ENCODE peak calls at places on chromosomes 16 and 17, in seven cellular contexts. R is CD8-positive, alpha-beta T cell; B is heart right ventricle; S is MM.1S; I is spleen; M is lung; E is left ventricle myocardium inferior. P is an unnamed sample. For H3K9me3, the result is how much of the 10 kb centered on the place peaks cover.

GRCh38 chr17:32755045-32755805 is 121.7 kb downstream of the MYO1D start:
- DNase-seq in S (peak), B (no peak), R (no peak), M (no peak), I (no peak), E (no peak), P (peak)

GRCh38 chr16:80989801-80990200 is 16.9 kb downstream of the CMC2 start:
- DNase-seq in I (no peak), B (no peak), R (no peak), S (no peak), E (no peak), M (no peak), P (no peak)

GRCh38 chr16:50719401-50720337 is 22.2 kb upstream of the CYLD start:
- DNase-seq in M (no peak), R (peak), E (no peak), B (no peak), S (no peak), I (no peak), P (no peak)

GRCh38 chr16:79393121-79393520 is 207.4 kb downstream of the MAF start:
- DNase-seq in S (no peak), E (no peak), I (no peak), R (no peak), M (no peak), B (no peak), P (peak)

GRCh38 chr17:78950870-78951269 is 25.7 kb upstream of the TIMP2 start:
- DNase-seq in E (no peak), R (no peak), M (no peak), B (no peak), I (no peak), S (no peak), P (no peak)

GRCh38 chr17:78974635-78975591 is 4.8 kb downstream of the LGALS3BP start:
- DNase-seq in S (no peak), I (no peak), B (peak), E (peak), R (no peak), M (peak), P (no peak)

GRCh38 chr17:6910987-6911603 is 79.6 kb upstream of the TEKT1 start:
- DNase-seq in R (no peak), E (no peak), M (no peak), I (no peak), B (no peak), S (peak), P (peak)

GRCh38 chr16:85522842-85523601 is 90.1 kb upstream of the GSE1 start:
- DNase-seq in M (no peak), E (no peak), B (peak), I (no peak), R (no peak), S (no peak), P (no peak)

GRCh38 chr17:56320443-56320842 is 167.2 kb downstream of the ANKFN1 start:
- DNase-seq in B (no peak), M (no peak), S (no peak), I (no peak), E (no peak), R (no peak), P (peak)

GRCh38 chr16:84751947-84752346 is 52.1 kb downstream of the USP10 start:
- DNase-seq in R (no peak), E (no peak), I (no peak), S (peak), B (no peak), M (no peak), P (no peak)

GRCh38 chr16:85235988-85236831 is 123.9 kb upstream of the CIBAR2 start:
- DNase-seq in I (no peak), S (no peak), B (no peak), E (peak), M (no peak), R (no peak), P (no peak)

DNA sequence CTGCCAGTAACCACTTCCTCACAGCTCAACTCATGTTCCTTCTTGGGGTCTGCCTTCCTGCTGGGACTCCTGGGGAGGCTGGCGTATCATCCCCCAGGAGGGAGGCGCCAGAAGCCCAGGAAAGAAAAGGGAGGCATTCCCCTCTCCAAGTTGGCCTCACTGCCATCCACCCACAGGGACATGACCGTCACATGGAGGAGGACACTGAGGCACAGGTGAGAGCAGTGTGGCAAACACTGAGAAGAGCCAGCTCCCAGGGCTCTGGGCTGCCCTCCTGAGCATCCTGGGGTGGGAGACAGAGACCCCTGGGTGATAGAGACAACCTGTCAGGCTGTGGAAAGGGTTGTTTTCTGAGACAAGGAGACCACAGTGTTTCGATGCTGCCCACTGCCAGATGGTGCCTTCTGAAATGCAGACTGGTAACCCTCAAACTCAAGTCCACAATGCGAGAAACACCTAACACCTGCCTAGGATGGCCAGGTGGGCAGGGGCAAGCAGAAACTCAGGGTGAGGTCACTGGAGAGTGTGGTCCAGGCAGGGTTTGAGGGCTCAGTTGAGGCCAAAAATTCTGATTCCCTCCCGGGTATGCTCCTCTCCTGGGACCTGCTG is 1722.1 kb downstream of the TP53TG3F start:
- DNase-seq in S (no peak), R (no peak), B (no peak), I (no peak), M (no peak), E (no peak), P (no peak)
- H3K9me3 ChIP-seq in S (under half), R (under half), B (under half), I (under half), M (under half), E (under half), P (under half)

GRCh38 chr16:1947369-1947670 is 4.3 kb upstream of the MSRB1 start:
- DNase-seq in S (no peak), B (no peak), M (no peak), E (no peak), R (no peak), I (no peak), P (no peak)

GRCh38 chr16:1945559-1946391 is 2.8 kb upstream of the MSRB1 start:
- DNase-seq in R (no peak), M (no peak), E (no peak), B (no peak), S (no peak), I (peak), P (no peak)

GRCh38 chr16:1944612-1945199 is 1.7 kb upstream of the MSRB1 start:
- DNase-seq in B (no peak), R (no peak), S (no peak), I (peak), M (no peak), E (no peak), P (no peak)

GRCh38 chr16:1949507-1949906 is 5.0 kb downstream of the RPL3L start:
- DNase-seq in R (no peak), E (no peak), B (no peak), S (no peak), M (no peak), I (no peak), P (no peak)

DNA sequence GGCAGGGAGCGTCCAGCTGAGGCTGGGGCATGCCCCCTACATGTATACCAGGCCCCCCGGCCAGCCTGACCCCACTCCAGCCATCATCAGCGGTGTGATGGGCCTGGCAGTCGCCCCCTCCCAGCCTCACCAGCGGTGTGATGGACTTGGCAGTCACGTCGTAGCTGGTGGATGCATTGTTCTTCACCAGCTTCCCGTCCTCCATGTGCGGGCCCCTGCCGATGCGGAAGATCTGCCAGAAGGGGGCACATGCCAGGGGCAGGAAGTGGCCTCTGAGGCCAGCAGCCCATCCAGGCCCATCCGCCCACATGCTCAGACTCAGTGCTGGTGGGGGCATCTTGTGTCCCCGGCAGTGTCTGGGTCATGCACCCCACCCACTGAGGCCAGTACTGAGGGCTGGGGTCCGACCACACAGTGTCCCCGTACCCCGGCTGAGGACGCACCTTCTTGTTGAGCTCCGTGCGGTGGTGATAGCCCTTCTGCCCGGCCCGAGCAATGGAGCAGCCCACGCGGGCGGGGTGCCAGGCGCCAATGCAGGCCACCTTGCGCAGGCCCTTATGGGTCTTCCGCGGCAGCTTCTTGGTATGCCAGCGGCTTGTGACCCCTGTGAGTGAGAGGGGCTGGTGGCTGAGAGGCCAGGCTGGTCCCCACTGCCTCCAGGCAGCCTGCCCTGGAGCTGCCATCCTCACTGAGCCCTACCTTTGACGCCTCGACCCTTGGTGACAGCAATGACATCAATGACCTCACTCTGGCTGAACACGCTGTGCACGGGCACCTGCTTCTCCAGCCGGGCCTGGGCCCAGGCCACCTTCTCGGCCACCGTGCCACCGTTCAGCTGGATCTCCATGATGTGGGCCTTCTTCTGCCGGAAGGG is 3.7 kb upstream of the MSRB1 start:
- DNase-seq in S (no peak), E (no peak), B (no peak), I (peak), R (no peak), M (no peak), P (no peak)
- TF ChIP-seq CTCF in S (no peak), E (no peak), B (no peak), I (no peak), R (no peak), M (no peak), P (no peak)

GRCh38 chr16:52128407-52128806 is 418.5 kb downstream of the TOX3 start:
- DNase-seq in R (no peak), M (no peak), B (no peak), E (no peak), S (no peak), I (no peak), P (no peak)

GRCh38 chr16:52123842-52124241 is 423.1 kb downstream of the TOX3 start:
- DNase-seq in M (no peak), B (no peak), R (no peak), I (no peak), S (no peak), E (no peak), P (no peak)

GRCh38 chr16:52123063-52123839 is 423.7 kb downstream of the TOX3 start:
- DNase-seq in S (no peak), I (no peak), R (no peak), B (no peak), E (no peak), M (no peak), P (no peak)
- H3K27ac ChIP-seq in S (no peak), I (no peak), R (no peak), B (no peak), E (peak), M (no peak), P (no peak)

DNA sequence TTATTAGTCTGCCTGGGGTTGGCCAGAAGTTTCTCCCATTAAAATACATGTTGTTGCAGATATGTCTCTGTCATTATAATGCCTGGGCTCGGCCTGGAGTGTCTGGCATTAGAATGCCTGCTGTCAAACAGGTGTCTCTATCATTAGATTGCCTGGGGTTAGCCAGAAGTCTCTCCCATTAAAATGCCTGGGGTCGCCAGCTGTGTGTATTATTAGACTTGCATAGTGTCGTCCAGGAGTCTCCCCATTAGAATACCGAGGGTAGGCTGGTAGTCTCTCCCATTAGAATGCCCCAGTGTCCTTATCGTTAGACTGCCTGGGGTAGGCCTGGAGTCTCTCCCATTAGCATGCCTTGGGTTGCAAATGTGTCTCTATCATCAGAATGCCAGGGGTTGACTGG is 2270.8 kb downstream of the TP53TG3F start:
- DNase-seq in M (no peak), S (no peak), B (no peak), I (no peak), R (no peak), E (no peak), P (no peak)
- H3K9me3 ChIP-seq in M (under half), S (under half), B (under half), I (under half), R (under half), E (under half), P (under half)

GRCh38 chr17:81907219-81908145 is 3.7 kb downstream of the PCYT2 start:
- DNase-seq in B (no peak), S (no peak), I (no peak), R (no peak), M (no peak), E (no peak), P (no peak)
- TF ChIP-seq CTCF in B (no peak), S (peak), I (no peak), R (no peak), M (no peak), E (no peak), P (peak)

GRCh38 chr16:14004719-14005315 is 66.3 kb upstream of the MRTFB start:
- DNase-seq in I (no peak), B (no peak), R (no peak), E (no peak), S (no peak), M (no peak), P (no peak)
- H3K27ac ChIP-seq in I (no peak), B (peak), R (no peak), E (peak), S (no peak), M (peak), P (no peak)

GRCh38 chr17:40558651-40559015 is 6.6 kb downstream of the CCR7 start:
- DNase-seq in M (no peak), E (no peak), S (no peak), B (no peak), R (no peak), I (no peak), P (no peak)

GRCh38 chr17:40556198-40556661 is 9.0 kb downstream of the CCR7 start:
- DNase-seq in E (no peak), B (no peak), S (no peak), M (no peak), R (peak), I (no peak), P (no peak)

GRCh38 chr17:40556884-40557414 is 8.3 kb downstream of the CCR7 start:
- DNase-seq in I (peak), S (no peak), R (peak), B (no peak), E (peak), M (peak), P (no peak)

GRCh38 chr17:40558300-40558584 is 7.0 kb downstream of the CCR7 start:
- DNase-seq in E (no peak), M (no peak), S (no peak), B (no peak), I (no peak), R (no peak), P (no peak)

GRCh38 chr17:40557531-40558299 is 7.6 kb downstream of the CCR7 start:
- DNase-seq in S (no peak), I (peak), B (no peak), R (peak), E (no peak), M (no peak), P (no peak)
- H3K9me3 ChIP-seq in S (under half), I (under half), B (under half), R (under half), E (under half), M (under half), P (under half)

DNA sequence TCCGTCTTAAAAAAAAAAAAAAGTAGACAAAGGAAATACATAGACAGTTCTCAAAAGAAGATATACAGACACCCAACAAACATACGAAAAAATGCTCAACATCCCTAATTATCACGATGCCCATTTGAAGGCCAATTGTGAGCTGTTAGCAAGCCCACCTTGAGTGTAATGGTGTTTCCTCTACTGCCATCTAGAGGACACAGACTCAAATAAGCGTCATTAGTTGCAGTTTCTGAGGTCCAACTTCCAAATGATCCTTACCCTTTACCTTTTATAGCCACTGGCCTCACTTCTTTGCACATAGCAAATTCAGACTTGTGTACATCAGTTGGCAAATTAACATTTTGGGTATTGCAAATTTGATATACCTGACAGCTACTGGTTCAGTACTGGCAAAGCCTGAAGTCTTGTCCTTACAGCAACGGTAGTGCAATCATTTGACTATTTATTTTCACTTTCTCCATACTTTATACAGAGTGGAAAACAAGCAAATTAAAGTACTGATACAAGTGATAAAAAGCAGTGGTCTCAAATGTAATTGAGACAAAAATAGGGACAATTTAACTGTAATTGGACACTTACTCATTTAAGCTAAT is 536.3 kb upstream of the EEF2KMT start:
- DNase-seq in E (no peak), S (peak), I (no peak), B (no peak), R (no peak), M (no peak), P (peak)
- TF ChIP-seq CTCF in E (peak), S (peak), I (no peak), B (peak), R (no peak), M (no peak), P (peak)

GRCh38 chr16:67758966-67759365 is 39.9 kb upstream of the GFOD2 start:
- DNase-seq in B (no peak), M (no peak), E (no peak), I (no peak), S (no peak), R (no peak), P (no peak)

GRCh38 chr16:67761924-67762323 is 42.8 kb upstream of the GFOD2 start:
- DNase-seq in E (no peak), I (no peak), M (no peak), B (no peak), R (no peak), S (no peak), P (no peak)

GRCh38 chr16:67762385-67762784 is 43.3 kb upstream of the GFOD2 start:
- DNase-seq in I (no peak), S (no peak), R (no peak), E (no peak), M (no peak), B (no peak), P (no peak)

GRCh38 chr16:67760206-67760605 is 41.1 kb upstream of the GFOD2 start:
- DNase-seq in R (no peak), M (no peak), I (no peak), E (no peak), B (no peak), S (no peak), P (no peak)

DNA sequence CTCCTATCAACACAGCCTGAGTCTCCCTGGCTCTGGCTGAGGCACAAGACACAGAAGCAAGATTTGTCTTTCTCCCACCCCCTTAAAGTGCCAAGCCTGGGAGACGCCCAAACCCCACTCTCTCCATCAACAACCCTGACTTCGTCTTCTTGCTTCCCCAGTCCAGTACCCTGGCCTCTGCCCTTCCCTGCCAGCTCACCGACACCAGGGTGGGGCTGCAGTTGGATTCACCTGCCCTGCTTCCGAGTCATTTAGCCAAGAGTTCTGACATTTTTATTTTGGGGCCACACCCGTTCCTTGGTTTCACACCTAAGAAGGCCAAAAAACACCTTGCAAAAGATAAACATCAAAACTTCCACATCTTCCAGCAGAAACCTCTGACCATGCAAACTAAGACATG is 41.7 kb upstream of the GFOD2 start:
- DNase-seq in R (no peak), S (no peak), I (no peak), B (no peak), M (no peak), E (no peak), P (no peak)
- H3K27ac ChIP-seq in R (no peak), S (no peak), I (no peak), B (no peak), M (no peak), E (no peak), P (no peak)

DNA sequence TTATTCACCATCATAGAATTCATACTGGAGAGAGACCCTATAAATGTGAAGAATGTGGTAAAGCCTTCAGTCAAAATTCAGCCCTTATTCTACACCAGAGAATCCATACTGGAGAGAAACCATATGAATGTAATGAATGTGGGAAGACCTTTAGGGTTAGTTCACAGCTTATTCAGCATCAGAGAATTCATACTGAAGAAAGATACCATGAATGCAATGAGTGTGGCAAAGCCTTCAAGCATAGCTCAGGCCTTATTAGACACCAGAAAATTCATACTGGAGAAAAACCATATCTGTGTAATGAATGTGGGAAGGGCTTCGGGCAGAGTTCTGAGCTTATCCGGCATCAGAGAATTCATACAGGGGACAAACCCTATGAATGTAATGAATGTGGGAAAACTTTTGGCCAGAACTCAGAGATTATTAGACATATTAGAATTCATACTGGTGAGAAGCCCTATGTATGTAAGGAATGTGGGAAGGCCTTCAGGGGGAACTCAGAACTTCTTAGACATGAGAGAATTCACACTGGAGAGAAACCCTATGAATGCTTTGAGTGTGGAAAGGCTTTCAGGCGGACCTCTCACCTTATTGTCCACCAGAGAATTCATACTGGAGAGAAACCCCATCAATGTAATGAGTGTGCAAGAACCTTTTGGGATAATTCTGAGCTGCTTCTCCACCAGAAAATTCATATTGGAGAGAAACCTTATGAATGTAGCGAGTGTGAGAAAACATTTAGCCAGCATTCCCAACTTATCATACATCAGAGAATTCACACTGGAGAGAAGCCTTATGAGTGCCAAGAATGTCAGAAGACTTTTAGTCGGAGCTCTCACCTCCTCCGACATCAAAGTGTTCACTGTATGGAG is 14.1 kb downstream of the ZFP3 start:
- DNase-seq in I (no peak), S (no peak), R (no peak), E (no peak), B (no peak), M (no peak), P (no peak)
- H3K9me3 ChIP-seq in I (half or more), S (under half), R (half or more), E (half or more), B (under half), M (under half), P (under half)